ENCODE peak calls at places on chromosomes 7 and 10, in six cellular contexts. I is A172; G is CD8-positive, alpha-beta T cell; B is HT-29; L is OCI-LY7; S is stimulated activated CD4-positive, alpha-beta T cell treated with anti-CD3 and anti-CD28 coated beads, Interleukin-15, amount 100 ng/mL, for 1 hour. R is an unnamed sample.

GRCh38 chr7:116697761-116698160 is 25.8 kb downstream of the MET start:
- DNase-seq in I (no peak), L (no peak), S (no peak), G (no peak), B (no peak), R (no peak)

GRCh38 chr7:7653568-7654187 is 13.1 kb downstream of the UMAD1 start:
- DNase-seq in S (no peak), B (peak; percentile 58), I (peak; percentile 54), L (peak; percentile 57), G (no peak), R (peak; percentile 21)

GRCh38 chr7:44793919-44794715 is 2.4 kb upstream of the PPIA start:
- DNase-seq in L (no peak), S (no peak), I (no peak), G (no peak), B (no peak), R (no peak)

GRCh38 chr7:73703985-73704639 is 15.4 kb downstream of the STX1A start:
- DNase-seq in S (peak; percentile 31), G (no peak), I (no peak), B (peak; percentile 77), L (peak; percentile 19), R (peak; percentile 39)

GRCh38 chr10:43616697-43617370 is 10.6 kb downstream of the ZNF485 start:
- DNase-seq in B (no peak), L (no peak), I (no peak), S (no peak), G (no peak), R (no peak)

GRCh38 chr10:96556003-96556402 is 30.8 kb downstream of the TM9SF3 start:
- DNase-seq in G (no peak), L (peak; percentile 29), B (peak; percentile 38), S (no peak), I (peak; percentile 10), R (peak; percentile 20)

GRCh38 chr7:158018971-158019645 is 568.5 kb downstream of the PTPRN2 start:
- DNase-seq in L (no peak), S (no peak), B (no peak), G (no peak), I (no peak), R (no peak)

GRCh38 chr7:142407939-142408573 is 150.2 kb upstream of the PRSS58 start:
- DNase-seq in B (no peak), G (no peak), L (no peak), I (no peak), S (no peak), R (peak; percentile 30)

R was measured in fibroblast of mammary gland.